ENCODE peak calls at places on chromosomes 1 and 21, in seven cellular contexts. A, J, D, E, H, K and T are unnamed samples.
A peak's percentile ranks its signal among the peaks of the same experiment; 100 is the strongest.

GRCh38 chr1:166884040-166884642 is 8.1 kb upstream of the TADA1 start:
- DNase-seq in J (no peak), D (peak; percentile 23), E (peak; percentile 36), H (peak; percentile 73), K (peak; percentile 70), A (peak; percentile 69), T (peak; percentile 4)

GRCh38 chr1:96360036-96360795 is 361.4 kb upstream of the PTBP2 start:
- DNase-seq in H (no peak), D (peak; percentile 50), K (no peak), A (no peak), E (no peak), J (no peak), T (no peak)

GRCh38 chr21:38170283-38170682 is 86.5 kb upstream of the KCNJ15 start:
- DNase-seq in J (no peak), D (peak; percentile 59), K (no peak), E (no peak), A (peak; percentile 40), H (peak; percentile 30), T (no peak)

GRCh38 chr1:8211620-8212442 is 106.1 kb upstream of the SLC45A1 start:
- DNase-seq in J (peak; percentile 95), D (peak; percentile 99), E (no peak), K (peak; percentile 85), H (no peak), A (peak; percentile 74), T (peak; percentile 22)

GRCh38 chr1:183139281-183139942 is 46.7 kb upstream of the LAMC2 start:
- DNase-seq in E (no peak), K (no peak), D (peak; percentile 89), A (no peak), H (no peak), J (peak; percentile 18), T (no peak)

GRCh38 chr1:186500804-186501203 is 39.9 kb upstream of the PDC start:
- DNase-seq in J (no peak), D (no peak), H (no peak), K (no peak), E (no peak), A (no peak), T (no peak)

GRCh38 chr21:36859744-36860501 is 106.5 kb downstream of the HLCS start:
- DNase-seq in H (peak; percentile 90), A (peak; percentile 92), E (peak; percentile 80), J (peak; percentile 64), D (peak; percentile 76), K (peak; percentile 86), T (no peak)

GRCh38 chr1:22903113-22903512 is 69.6 kb downstream of the LACTBL1 start:
- DNase-seq in J (no peak), H (no peak), D (peak; percentile 36), A (no peak), E (no peak), K (no peak), T (no peak)

GRCh38 chr1:198465201-198466144 is 75.0 kb downstream of the ATP6V1G3 start:
- DNase-seq in D (peak; percentile 83), J (no peak), K (no peak), E (peak; percentile 65), H (no peak), A (no peak), T (peak; percentile 43)

GRCh38 chr1:38446936-38447335 is 400.3 kb upstream of the POU3F1 start:
- DNase-seq in D (no peak), A (no peak), J (no peak), H (no peak), E (no peak), K (no peak), T (no peak)

GRCh38 chr1:224292419-224292818 is 37.6 kb downstream of the NVL start:
- DNase-seq in H (no peak), J (no peak), A (no peak), D (peak; percentile 2), K (no peak), E (no peak), T (no peak)

GRCh38 chr1:231478800-231479199 is 49.7 kb upstream of the TSNAX start:
- DNase-seq in A (no peak), J (no peak), D (no peak), H (no peak), K (no peak), E (no peak), T (no peak)

GRCh38 chr1:168920456-168921094 is 185.9 kb upstream of the ATP1B1 start:
- DNase-seq in E (no peak), A (peak; percentile 37), K (no peak), D (peak; percentile 86), J (no peak), H (no peak), T (no peak)

GRCh38 chr1:72062584-72062983 is 219.8 kb downstream of the NEGR1 start:
- DNase-seq in J (no peak), K (no peak), D (peak; percentile 17), H (no peak), E (no peak), A (no peak), T (no peak)

GRCh38 chr1:39354572-39354971 is 136.9 kb upstream of the BMP8A start:
- DNase-seq in J (no peak), A (no peak), E (no peak), D (no peak), H (no peak), K (no peak), T (no peak)

GRCh38 chr1:62906428-62906886 is 122.5 kb downstream of the ATG4C start:
- DNase-seq in H (no peak), D (peak; percentile 33), E (peak; percentile 4), J (no peak), K (no peak), A (no peak), T (no peak)

GRCh38 chr1:202605515-202605914 is 104.7 kb downstream of the SYT2 start:
- DNase-seq in J (no peak), A (no peak), H (no peak), K (no peak), D (no peak), E (no peak), T (no peak)

GRCh38 chr1:44390277-44390676 is 14.8 kb upstream of the RNF220 start:
- DNase-seq in D (peak; percentile 84), A (no peak), K (no peak), E (no peak), H (no peak), J (no peak), T (no peak)

GRCh38 chr1:225878282-225878681 is 3.9 kb downstream of the TMEM63A start:
- DNase-seq in J (no peak), K (no peak), E (no peak), A (no peak), H (peak; percentile 31), D (no peak), T (no peak)
- H3K4me3 ChIP-seq in J (no peak overlapping the region), K (no peak overlapping the region), E (peak overlapping the region; percentile 95), A (no peak overlapping the region), H (no peak overlapping the region), D (no peak overlapping the region), T (peak overlapping the region; percentile 80)

GRCh38 chr21:26072891-26073615 is 97.5 kb downstream of the APP start:
- DNase-seq in J (no peak), A (no peak), K (no peak), H (no peak), E (no peak), D (peak; percentile 72), T (no peak)

GRCh38 chr21:26068776-26069175 is 101.8 kb downstream of the APP start:
- DNase-seq in H (no peak), A (no peak), K (no peak), E (no peak), J (no peak), D (no peak), T (no peak)

GRCh38 chr21:26070121-26070520 is 100.4 kb downstream of the APP start:
- DNase-seq in E (peak; percentile 10), D (no peak), H (no peak), K (no peak), J (no peak), A (no peak), T (no peak)

GRCh38 chr21:26067836-26068401 is 102.7 kb downstream of the APP start:
- DNase-seq in H (no peak), E (peak; percentile 30), A (no peak), J (no peak), K (no peak), D (no peak), T (peak; percentile 14)

GRCh38 chr21:26070822-26071425 is 99.6 kb downstream of the APP start:
- DNase-seq in J (no peak), K (no peak), E (peak; percentile 79), H (no peak), D (peak; percentile 68), A (peak; percentile 45), T (peak; percentile 51)
- H3K4me3 ChIP-seq in J (no peak overlapping the region), K (peak overlapping the region; percentile 17), E (peak overlapping the region; percentile 80), H (no peak overlapping the region), D (no peak overlapping the region), A (peak overlapping the region; percentile 10), T (peak overlapping the region; percentile 24)

GRCh38 chr1:85494957-85495266 is 30.0 kb upstream of the DDAH1 start:
- DNase-seq in H (no peak), A (peak; percentile 45), J (no peak), E (no peak), D (peak; percentile 33), K (no peak), T (no peak)
- H3K4me3 ChIP-seq in H (no peak overlapping the region), A (no peak overlapping the region), J (no peak overlapping the region), E (no peak overlapping the region), D (no peak overlapping the region), K (no peak overlapping the region), T (no peak overlapping the region)

DNA sequence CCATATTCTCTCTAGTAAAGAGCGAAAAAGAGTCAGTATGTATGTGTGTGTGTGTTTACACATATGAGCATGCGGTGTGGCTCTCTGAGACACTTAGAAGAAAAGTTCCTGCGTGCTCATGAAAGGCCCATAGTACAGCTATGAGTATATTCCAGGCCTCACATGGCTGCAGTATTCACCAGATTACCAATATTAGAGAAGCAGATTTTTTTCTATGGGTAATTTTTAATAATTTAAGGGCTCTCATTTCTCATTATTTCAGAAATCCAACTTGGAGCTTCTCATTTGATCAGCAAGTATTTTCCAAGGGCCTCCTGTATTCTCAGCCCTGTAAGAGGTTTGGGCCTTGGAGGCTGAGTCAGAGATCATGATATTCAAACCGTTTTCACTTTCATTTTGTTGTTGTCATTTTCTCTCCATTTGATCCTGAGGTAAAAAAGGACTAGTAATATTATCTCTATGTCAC is 232.9 kb upstream of the SGIP1 start:
- DNase-seq in H (no peak), E (peak; percentile 89), A (no peak), J (no peak), K (no peak), D (peak; percentile 82), T (peak; percentile 45)
- H3K4me3 ChIP-seq in H (no peak overlapping the region), E (peak overlapping the region; percentile 77), A (peak overlapping the region; percentile 65), J (no peak overlapping the region), K (peak overlapping the region; percentile 23), D (no peak overlapping the region), T (peak overlapping the region; percentile 12)

GRCh38 chr1:34639701-34640100 is 115.1 kb upstream of the GJB5 start:
- DNase-seq in J (no peak), D (no peak), A (no peak), H (no peak), K (no peak), E (no peak), T (no peak)
- H3K4me3 ChIP-seq in J (no peak overlapping the region), D (no peak overlapping the region), A (no peak overlapping the region), H (no peak overlapping the region), K (no peak overlapping the region), E (no peak overlapping the region), T (no peak overlapping the region)

GRCh38 chr1:160167580-160167979 is 16.2 kb downstream of the ATP1A4 start:
- DNase-seq in D (no peak), J (no peak), A (no peak), K (no peak), H (no peak), E (no peak), T (no peak)
- H3K4me3 ChIP-seq in D (no peak overlapping the region), J (no peak overlapping the region), A (no peak overlapping the region), K (no peak overlapping the region), H (no peak overlapping the region), E (no peak overlapping the region), T (no peak overlapping the region)